ENCODE peak calls at places on chromosomes 7 and 10, in ten cellular contexts. S is SHP77; M is iPS-NIHi11; G is activated CD4-positive, alpha-beta T cell treated with anti-CD3 and anti-CD28 coated beads, Interleukin-2, amount 50 U/mL, for 4 hours; B is RKO; Y is SW480; U is stimulated activated CD8-positive, alpha-beta memory T cell treated with anti-CD3 and anti-CD28 coated beads, Interleukin-15, amount 100 ng/mL, for 24 hours; A is CD4-positive, CD25-positive, alpha-beta regulatory T cell; N is GOT3; L is ELR. I is an unnamed sample.
A peak's percentile ranks its signal among the peaks of the same experiment; 100 is the strongest.

GRCh38 chr10:569961-570630 is 119.4 kb downstream of the DIP2C start:
- DNase-seq in N (no peak), Y (no peak), G (no peak), B (no peak), S (no peak), L (no peak), M (no peak), A (no peak), U (no peak), I (no peak)

GRCh38 chr7:106568680-106569499 is 92.1 kb downstream of the CCDC71L start:
- DNase-seq in M (peak; percentile 20), N (no peak), B (peak; percentile 78), Y (peak; percentile 96), G (no peak), U (no peak), L (peak; percentile 54), S (peak; percentile 6), A (no peak), I (no peak)

GRCh38 chr10:80196270-80196949 is 8.9 kb downstream of the ANXA11 start:
- DNase-seq in B (no peak), Y (peak; percentile 98), M (no peak), L (peak; percentile 49), A (peak; percentile 48), N (no peak), U (no peak), G (peak; percentile 54), S (peak; percentile 57), I (peak; percentile 58)

GRCh38 chr7:116284390-116284789 is 74.1 kb downstream of the TES start:
- DNase-seq in L (peak; percentile 31), B (no peak), S (no peak), G (no peak), N (no peak), Y (peak; percentile 20), M (no peak), A (no peak), U (no peak), I (no peak)

GRCh38 chr10:101063162-101063525 is 1.4 kb downstream of the KAZALD1 start:
- DNase-seq in G (no peak), Y (no peak), L (no peak), M (no peak), A (no peak), U (no peak), S (no peak), N (no peak), B (peak; percentile 51), I (no peak)

GRCh38 chr7:16934947-16935742 is 53.4 kb upstream of the AGR3 start:
- DNase-seq in N (no peak), U (no peak), G (no peak), B (peak; percentile 3), Y (no peak), S (no peak), A (no peak), L (peak; percentile 53), M (no peak), I (no peak)

GRCh38 chr7:151012031-151012692 is 12.1 kb downstream of the ATG9B start:
- DNase-seq in L (no peak), S (no peak), A (no peak), G (no peak), N (no peak), B (no peak), M (no peak), Y (no peak), U (no peak), I (no peak)

GRCh38 chr7:42478717-42479116 is 241.7 kb upstream of the GLI3 start:
- DNase-seq in B (no peak), N (no peak), M (no peak), L (no peak), U (no peak), S (no peak), A (no peak), Y (no peak), G (no peak), I (no peak)

GRCh38 chr7:152050547-152050971 is 25.1 kb downstream of the GALNT11 start:
- DNase-seq in L (no peak), S (no peak), U (no peak), A (no peak), B (no peak), Y (no peak), N (no peak), M (no peak), G (no peak), I (no peak)

GRCh38 chr10:77602913-77603528 is 34.6 kb downstream of the KCNMA1 start:
- DNase-seq in M (no peak), G (no peak), B (no peak), L (peak; percentile 37), S (no peak), U (no peak), A (no peak), N (no peak), Y (no peak), I (no peak)

GRCh38 chr10:6877351-6878066 is 297.4 kb upstream of the PRKCQ start:
- DNase-seq in L (no peak), N (no peak), U (no peak), A (no peak), M (no peak), G (no peak), S (peak; percentile 58), B (no peak), Y (peak; percentile 7), I (no peak)

GRCh38 chr7:151271699-151272355 is 23.3 kb upstream of the SMARCD3 start:
- DNase-seq in B (no peak), M (no peak), U (no peak), A (no peak), L (no peak), S (no peak), G (no peak), Y (no peak), N (no peak), I (no peak)

GRCh38 chr10:21526184-21526951 is 886 bp upstream of the SKIDA1 start:
- DNase-seq in G (peak; percentile 53), L (peak; percentile 84), B (peak; percentile 87), Y (peak; percentile 74), A (peak; percentile 54), U (peak; percentile 14), S (peak; percentile 66), M (peak; percentile 66), N (no peak), I (peak; percentile 51)

GRCh38 chr10:131131726-131132561 is 179.6 kb downstream of the TCERG1L start:
- DNase-seq in Y (no peak), M (no peak), L (no peak), G (no peak), N (no peak), S (no peak), U (no peak), A (no peak), B (no peak), I (no peak)

GRCh38 chr7:25720427-25720826 is 431.6 kb upstream of the NFE2L3 start:
- DNase-seq in U (no peak), A (no peak), Y (peak; percentile 64), N (no peak), G (no peak), L (no peak), S (peak; percentile 11), M (peak; percentile 36), B (peak; percentile 15), I (no peak)

GRCh38 chr7:15503603-15504280 is 58.1 kb downstream of the AGMO start:
- DNase-seq in L (peak; percentile 45), M (no peak), B (peak; percentile 1), Y (no peak), U (no peak), N (no peak), S (no peak), G (no peak), A (no peak), I (no peak)

GRCh38 chr7:97818066-97818663 is 54.0 kb downstream of the ASNS start:
- DNase-seq in S (no peak), M (no peak), U (no peak), Y (no peak), N (no peak), L (no peak), B (no peak), G (no peak), A (no peak), I (no peak)

GRCh38 chr10:24449334-24449740 is 240.4 kb downstream of the KIAA1217 start:
- DNase-seq in M (no peak), U (no peak), S (no peak), Y (no peak), G (no peak), L (peak; percentile 82), N (no peak), A (no peak), B (no peak), I (no peak)

GRCh38 chr7:127208351-127208750 is 44.4 kb downstream of the GRM8 start:
- DNase-seq in U (no peak), N (no peak), G (no peak), M (no peak), A (no peak), S (no peak), Y (no peak), B (no peak), L (no peak), I (no peak)

GRCh38 chr7:55441668-55442305 is 76.7 kb downstream of the LANCL2 start:
- DNase-seq in A (no peak), S (no peak), G (no peak), Y (no peak), N (no peak), L (peak; percentile 68), M (no peak), U (no peak), B (no peak), I (no peak)

GRCh38 chr7:143385891-143386781 is 5.0 kb downstream of the ZYX start:
- DNase-seq in S (no peak), N (no peak), L (no peak), Y (no peak), G (no peak), A (no peak), B (peak; percentile 19), M (no peak), U (no peak), I (peak; percentile 24)

GRCh38 chr10:71084061-71084817 is 128.1 kb upstream of the UNC5B start:
- DNase-seq in B (no peak), G (no peak), U (no peak), L (no peak), M (peak; percentile 5), A (no peak), N (no peak), Y (no peak), S (no peak), I (no peak)

GRCh38 chr7:39633563-39634550 is 10.5 kb downstream of the RALA start:
- DNase-seq in G (peak; percentile 12), U (no peak), S (no peak), A (no peak), B (no peak), M (no peak), N (no peak), Y (no peak), L (no peak), I (no peak)

GRCh38 chr10:63384675-63385074 is 81.1 kb downstream of the JMJD1C start:
- DNase-seq in Y (no peak), N (no peak), M (no peak), U (no peak), B (no peak), L (no peak), S (no peak), G (no peak), A (no peak), I (no peak)